ENCODE peak calls at places on chromosomes 6 and 20, in four cellular contexts. X is HepG2, F is A549, E is WTC11. G is an unnamed sample.

GRCh38 chr6:119296036-119297035 is 53.2 kb downstream of the MAN1A1 start:
- DNase-seq in X (no peak), E (no peak), F (no peak), G (no peak)

GRCh38 chr6:44342489-44342888 is at the start of gene SPATS1:
- DNase-seq in F (no peak), E (peak), X (no peak), G (no peak)

GRCh38 chr6:71706523-71706922 is 179.8 kb upstream of the RIMS1 start:
- DNase-seq in E (no peak), X (no peak), F (no peak), G (no peak)

GRCh38 chr6:42117843-42118161 is 24.6 kb downstream of the C6orf132 start:
- DNase-seq in E (no peak), X (no peak), F (no peak), G (no peak)

GRCh38 chr6:155216312-155217028 is 47.3 kb upstream of the CLDN20 start:
- DNase-seq in E (peak), F (no peak), X (no peak), G (no peak)

GRCh38 chr6:43575105-43575771 is 600 bp downstream of the XPO5 start:
- DNase-seq in X (peak), F (no peak), E (peak), G (peak)

GRCh38 chr6:37182736-37183590 is 13.0 kb downstream of the PIM1 start:
- DNase-seq in F (no peak), X (no peak), E (no peak), G (peak)

GRCh38 chr20:40156600-40157307 is 532.3 kb downstream of the MAFB start:
- DNase-seq in F (no peak), E (no peak), X (no peak), G (no peak)

GRCh38 chr6:104633125-104633524 is 226.6 kb downstream of the HACE1 start:
- DNase-seq in X (no peak), E (no peak), F (no peak), G (no peak)

GRCh38 chr6:1701668-1702353 is 92.1 kb downstream of the FOXC1 start:
- DNase-seq in F (no peak), E (no peak), X (no peak), G (no peak)

GRCh38 chr6:87945181-87945580 is 102.5 kb upstream of the SPACA1 start:
- DNase-seq in F (no peak), E (no peak), X (no peak), G (no peak)

GRCh38 chr20:5751856-5752255 is 1.7 kb downstream of the SHLD1 start:
- DNase-seq in X (no peak), E (no peak), F (no peak), G (peak)

GRCh38 chr20:4949833-4950178 is 51.5 kb downstream of the SLC23A2 start:
- DNase-seq in F (peak), E (no peak), X (peak), G (peak)

GRCh38 chr6:14716499-14717146 is 529.2 kb upstream of the JARID2 start:
- DNase-seq in F (no peak), E (no peak), X (no peak), G (no peak)

GRCh38 chr6:43926644-43927524 is 156.9 kb downstream of the VEGFA start:
- DNase-seq in X (peak), E (peak), F (peak), G (peak)

GRCh38 chr6:54206510-54206909 is 95.3 kb downstream of the MLIP start:
- DNase-seq in E (no peak), F (no peak), X (peak), G (no peak)

GRCh38 chr20:23566199-23566932 is 1.9 kb downstream of the CST9L start:
- DNase-seq in F (no peak), E (no peak), X (no peak), G (no peak)

GRCh38 chr6:130143709-130144108 is 79.0 kb downstream of the SAMD3 start:
- DNase-seq in X (no peak), E (no peak), F (no peak), G (no peak)

GRCh38 chr20:57298457-57298856 is 31.1 kb upstream of the SPO11 start:
- DNase-seq in E (no peak), F (no peak), X (no peak), G (no peak)

GRCh38 chr20:33054381-33054780 is 678 bp downstream of the BPIFB3 start:
- DNase-seq in X (no peak), F (no peak), E (no peak), G (no peak)

GRCh38 chr6:52454556-52454955 is 34.4 kb downstream of the EFHC1 start:
- DNase-seq in E (no peak), F (no peak), X (peak), G (no peak)

GRCh38 chr20:39823239-39823638 is 861.1 kb downstream of the DHX35 start:
- DNase-seq in X (no peak), E (no peak), F (no peak), G (no peak)

GRCh38 chr6:103672169-103672568 is 1187.5 kb downstream of the HACE1 start:
- DNase-seq in X (no peak), E (no peak), F (no peak), G (no peak)

GRCh38 chr6:36350681-36351091 is 14.0 kb upstream of the BNIP5 start:
- DNase-seq in X (no peak), E (no peak), F (no peak), G (peak)

GRCh38 chr6:142246960-142247359 is 54.8 kb upstream of the ADGRG6 start:
- DNase-seq in F (no peak), E (no peak), X (no peak), G (no peak)

GRCh38 chr20:63083831-63084562 is 77.2 kb upstream of the BHLHE23 start:
- DNase-seq in X (peak), F (no peak), E (peak), G (no peak)

GRCh38 chr6:127737768-127738167 is 160.8 kb downstream of the C6orf58 start:
- DNase-seq in X (no peak), E (no peak), F (no peak), G (no peak)

GRCh38 chr6:75761489-75761888 is 12.4 kb downstream of the MYO6 start:
- DNase-seq in E (no peak), F (no peak), X (no peak), G (no peak)

GRCh38 chr6:66094615-66095014 is 387.6 kb upstream of the EYS start:
- DNase-seq in E (no peak), F (no peak), X (no peak), G (no peak)

GRCh38 chr20:64177420-64177783 is 13.2 kb downstream of the MYT1 start:
- DNase-seq in E (no peak), F (no peak), X (no peak), G (no peak)

GRCh38 chr6:11778648-11779307 is at the start of gene ADTRP:
- DNase-seq in X (no peak), E (no peak), F (no peak), G (no peak)

GRCh38 chr6:2491137-2491536 is 245.7 kb upstream of the GMDS start:
- DNase-seq in X (no peak), F (no peak), E (no peak), G (no peak)

GRCh38 chr6:109705258-109705657 is 14.2 kb downstream of the FIG4 start:
- DNase-seq in F (peak), X (peak), E (peak), G (peak)

GRCh38 chr20:15619816-15620215 is 953.4 kb downstream of the KIF16B start:
- DNase-seq in X (no peak), E (no peak), F (no peak), G (no peak)

GRCh38 chr6:42402184-42402583 is 49.5 kb downstream of the TRERF1 start:
- DNase-seq in X (no peak), F (no peak), E (no peak), G (no peak)

GRCh38 chr6:137570307-137570832 is 76.2 kb upstream of the OLIG3 start:
- DNase-seq in E (no peak), X (peak), F (no peak), G (no peak)

GRCh38 chr6:107820571-107821261 is 3.4 kb downstream of the SCML4 start:
- DNase-seq in E (no peak), X (no peak), F (no peak), G (no peak)

GRCh38 chr6:107821591-107821990 is 2.5 kb downstream of the SCML4 start:
- DNase-seq in E (no peak), X (no peak), F (no peak), G (no peak)

GRCh38 chr6:107819217-107819616 is 4.9 kb downstream of the SCML4 start:
- DNase-seq in X (no peak), F (no peak), E (no peak), G (no peak)

GRCh38 chr6:107818272-107818671 is 5.8 kb downstream of the SCML4 start:
- DNase-seq in E (no peak), X (no peak), F (no peak), G (no peak)

DNA sequence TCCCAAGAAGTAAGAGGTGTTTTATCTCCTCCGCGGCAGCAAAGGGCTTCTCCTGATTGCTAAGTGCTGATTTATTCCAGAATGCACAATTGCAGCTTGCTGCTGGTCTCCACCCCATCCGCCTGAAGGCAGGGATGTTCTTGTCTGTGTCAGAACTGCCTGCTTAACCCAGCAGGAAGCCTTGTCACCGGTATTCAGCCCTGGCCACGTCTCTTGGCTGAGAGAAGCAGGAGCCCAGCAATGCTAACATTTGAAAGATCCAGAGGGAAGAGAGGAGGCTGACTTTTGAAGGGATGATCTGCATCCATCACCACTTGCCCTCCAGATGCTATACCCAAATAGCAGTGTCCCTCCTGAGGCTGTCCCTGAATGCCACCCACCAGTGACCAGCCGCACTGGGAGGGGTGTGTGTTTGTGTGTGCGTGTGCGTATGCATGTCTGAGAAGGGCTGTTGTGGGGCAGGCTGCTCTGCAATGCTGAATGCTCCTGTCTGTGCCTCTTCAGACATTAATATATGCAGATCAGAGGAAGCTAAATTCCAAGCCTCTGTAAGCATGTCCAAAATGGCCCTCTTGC is 4.0 kb downstream of the SCML4 start:
- DNase-seq in X (no peak), E (peak), F (no peak), G (no peak)
- TF ChIP-seq HMGXB4 in X (no peak), E (no peak), F (no peak), G (no peak)

GRCh38 chr6:145087034-145087433 is 648.3 kb downstream of the EPM2A start:
- DNase-seq in X (no peak), E (no peak), F (no peak), G (no peak)

GRCh38 chr6:145081677-145082076 is 653.6 kb downstream of the EPM2A start:
- DNase-seq in X (no peak), F (no peak), E (no peak), G (no peak)

GRCh38 chr6:145091102-145091826 is 644.1 kb downstream of the EPM2A start:
- DNase-seq in X (peak), E (no peak), F (no peak), G (no peak)

GRCh38 chr6:145082359-145082758 is 653.0 kb downstream of the EPM2A start:
- DNase-seq in F (no peak), X (no peak), E (no peak), G (no peak)

GRCh38 chr6:145086197-145086596 is 649.1 kb downstream of the EPM2A start:
- DNase-seq in F (no peak), X (no peak), E (peak), G (no peak)
- TF ChIP-seq HMGXB4 in F (no peak), X (no peak), E (no peak), G (no peak)

DNA sequence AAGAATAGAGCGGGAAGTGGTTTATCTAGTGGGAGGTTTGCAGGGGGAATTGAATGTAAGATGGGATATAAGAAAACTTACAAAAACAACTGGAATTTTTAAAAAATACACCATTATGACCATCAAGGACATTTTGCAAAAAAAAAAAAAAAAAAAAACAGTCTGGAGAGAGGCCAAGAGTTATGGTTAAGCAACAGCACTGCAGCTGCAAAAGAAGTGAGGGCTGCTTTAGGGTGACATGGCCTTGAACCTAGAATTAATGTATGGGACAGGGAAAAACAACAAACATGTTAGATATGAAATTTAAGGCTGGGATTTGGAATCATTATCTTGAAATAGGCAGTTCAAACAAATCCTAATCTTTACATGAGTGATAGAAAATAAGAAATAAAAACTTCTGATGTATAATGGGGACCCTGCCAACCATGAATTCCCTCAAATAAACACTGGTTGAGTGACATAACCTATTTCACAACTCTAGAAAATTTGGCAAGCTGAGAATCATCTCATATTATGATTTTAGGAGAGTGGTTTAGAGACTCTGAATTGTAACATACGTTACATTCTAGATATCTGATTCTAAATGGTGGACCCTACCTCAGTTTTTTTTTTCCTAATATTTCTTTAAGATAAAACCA is 40.1 kb downstream of the PLAGL1 start:
- DNase-seq in E (no peak), F (no peak), X (no peak), G (no peak)
- TF ChIP-seq HMGXB4 in E (no peak), F (no peak), X (no peak), G (no peak)

DNA sequence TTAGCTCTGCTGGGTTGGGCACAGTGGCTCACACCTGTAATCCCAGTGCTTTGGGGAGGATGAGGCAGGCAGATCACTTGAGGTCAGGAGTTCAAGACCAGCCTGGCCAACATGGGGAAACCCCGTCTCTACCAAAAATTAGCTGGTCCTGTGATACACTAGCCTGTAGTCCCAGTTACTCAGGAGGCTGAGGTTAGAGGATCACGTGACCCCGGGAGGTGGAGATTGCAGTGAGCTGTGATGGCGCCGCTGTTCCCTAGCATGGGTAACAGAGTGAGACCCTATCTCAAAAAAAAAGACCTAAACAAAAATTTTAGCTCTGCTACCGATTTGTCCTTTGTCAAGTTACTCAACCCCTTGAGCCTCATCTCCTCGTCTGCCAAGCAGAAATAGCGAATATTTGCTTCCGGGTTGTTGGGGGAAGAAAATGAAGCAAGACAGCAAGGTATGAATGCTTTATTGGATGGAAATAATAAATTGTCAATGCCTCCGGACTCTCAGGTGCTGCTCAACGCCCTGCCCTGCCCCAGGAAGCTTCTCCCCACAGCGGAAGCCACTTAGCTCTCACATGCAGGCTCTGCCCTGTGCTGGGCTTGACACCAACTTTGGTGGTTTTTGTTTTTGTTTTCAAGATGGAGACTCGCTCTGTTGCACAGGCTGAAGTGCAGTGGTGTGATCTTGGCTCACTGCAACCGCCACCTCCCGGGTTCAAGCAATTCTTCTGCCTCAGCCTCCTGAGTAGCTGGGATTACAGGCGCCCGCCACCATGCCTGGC is 24.9 kb upstream of the ITCH start:
- DNase-seq in F (no peak), X (no peak), E (no peak), G (no peak)
- TF ChIP-seq HMGXB4 in F (no peak), X (no peak), E (no peak), G (no peak)

GRCh38 chr6:152745509-152746171 is 5.0 kb upstream of the VIP start:
- DNase-seq in F (no peak), X (no peak), E (no peak), G (no peak)

GRCh38 chr6:152746172-152746553 is 4.4 kb upstream of the VIP start:
- DNase-seq in E (no peak), X (peak), F (peak), G (no peak)

GRCh38 chr6:152750694-152751093 is at the start of gene VIP:
- DNase-seq in F (peak), E (peak), X (peak), G (peak)

GRCh38 chr6:152748843-152749242 is 1.8 kb upstream of the VIP start:
- DNase-seq in E (no peak), F (peak), X (no peak), G (no peak)

DNA sequence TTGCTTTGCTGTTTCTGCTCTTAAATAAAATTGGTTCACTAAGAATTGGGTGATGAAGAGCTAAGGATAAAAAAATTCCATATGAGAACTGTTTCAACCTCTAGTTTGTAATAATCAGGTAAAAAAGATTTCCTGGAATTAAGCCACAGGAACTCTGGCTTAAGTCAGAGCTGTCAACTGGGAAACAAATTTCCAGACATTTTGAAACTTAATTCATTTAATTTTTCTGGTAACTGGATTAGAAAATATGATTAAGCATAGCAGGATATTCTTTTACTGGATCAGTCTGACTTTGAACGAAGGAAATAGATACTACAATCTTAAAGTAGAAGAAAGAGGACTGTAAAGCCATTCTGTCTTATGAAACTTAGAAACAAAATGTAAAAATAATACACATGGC is 1.3 kb upstream of the VIP start:
- DNase-seq in X (no peak), F (no peak), E (no peak), G (no peak)
- TF ChIP-seq HMGXB4 in X (no peak), F (no peak), E (no peak), G (no peak)

GRCh38 chr6:112311950-112312547 is 35.1 kb upstream of the RFPL4B start:
- DNase-seq in F (no peak), E (no peak), X (peak), G (peak)
- TF ChIP-seq HMGXB4 in F (no peak), E (no peak), X (no peak), G (no peak)

DNA sequence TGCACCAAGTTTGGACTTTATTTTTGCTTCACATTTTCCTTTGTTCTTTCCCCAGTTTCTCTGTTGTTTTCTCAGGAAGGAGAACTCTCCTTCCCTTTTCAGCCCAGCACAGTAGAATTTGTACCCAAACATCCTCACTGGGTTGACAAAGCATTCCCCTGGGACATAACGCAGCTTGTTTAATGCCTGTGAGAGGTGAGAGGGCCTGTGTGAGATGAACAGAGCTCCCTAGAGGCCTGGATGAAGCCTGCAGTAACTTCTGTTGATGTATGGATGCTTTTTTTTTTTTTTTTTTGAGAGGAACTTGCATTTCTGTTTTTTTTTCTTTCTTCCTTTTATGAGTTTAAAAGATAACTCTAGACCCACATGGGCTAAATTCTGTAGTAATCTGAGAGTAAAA is 104.9 kb upstream of the SLC22A23 start:
- DNase-seq in F (peak), E (no peak), X (peak), G (no peak)
- TF ChIP-seq HMGXB4 in F (no peak), E (no peak), X (no peak), G (no peak)

G was measured in K562.